ENCODE peak calls at places on chromosomes 16 and 17, in five cellular contexts. One of them, this sample, is unnamed.

GRCh38 chr16:3698941-3699340 is 18.4 kb downstream of the TRAP1 start:
- DNase-seq in Right ventricle myocardium superior: no peak
- DNase-seq in GM12865: no peak
- DNase-seq in cardiac muscle cell: no peak
- DNase-seq in testis: no peak
- DNase-seq in this sample: no peak

GRCh38 chr17:31466096-31466495 is 74.6 kb downstream of the RAB11FIP4 start:
- DNase-seq in testis: no peak
- DNase-seq in GM12865: no peak
- DNase-seq in cardiac muscle cell: peak
- DNase-seq in Right ventricle myocardium superior: no peak
- DNase-seq in this sample: no peak

GRCh38 chr17:68033636-68034451 is 1.7 kb upstream of the KPNA2 start:
- DNase-seq in cardiac muscle cell: peak
- DNase-seq in Right ventricle myocardium superior: no peak
- DNase-seq in GM12865: no peak
- DNase-seq in testis: no peak
- DNase-seq in this sample: no peak

GRCh38 chr17:36657763-36658490 is 56.5 kb downstream of the MRM1 start:
- DNase-seq in Right ventricle myocardium superior: peak
- DNase-seq in testis: peak
- DNase-seq in cardiac muscle cell: peak
- DNase-seq in GM12865: no peak
- DNase-seq in this sample: no peak

GRCh38 chr17:37446027-37446426 is 39.3 kb downstream of the TADA2A start:
- DNase-seq in GM12865: peak
- DNase-seq in testis: no peak
- DNase-seq in cardiac muscle cell: no peak
- DNase-seq in Right ventricle myocardium superior: no peak
- DNase-seq in this sample: no peak

GRCh38 chr17:43418441-43419374 is 19.9 kb downstream of the ARL4D start:
- DNase-seq in testis: no peak
- DNase-seq in Right ventricle myocardium superior: peak
- DNase-seq in cardiac muscle cell: peak
- DNase-seq in GM12865: no peak
- DNase-seq in this sample: peak

GRCh38 chr16:84138824-84139627 is 6.0 kb downstream of the HSDL1 start:
- DNase-seq in GM12865: peak
- DNase-seq in Right ventricle myocardium superior: no peak
- DNase-seq in cardiac muscle cell: peak
- DNase-seq in testis: no peak
- DNase-seq in this sample: peak

GRCh38 chr16:1825864-1826690 is 548 bp downstream of the HAGH start:
- DNase-seq in GM12865: peak
- DNase-seq in cardiac muscle cell: peak
- DNase-seq in Right ventricle myocardium superior: no peak
- DNase-seq in testis: no peak
- DNase-seq in this sample: peak

GRCh38 chr17:63222655-63223054 is 223.5 kb downstream of the CYB561 start:
- DNase-seq in GM12865: no peak
- DNase-seq in cardiac muscle cell: no peak
- DNase-seq in testis: no peak
- DNase-seq in Right ventricle myocardium superior: no peak
- DNase-seq in this sample: no peak

GRCh38 chr16:66539628-66540469 is 10.1 kb downstream of the TK2 start:
- DNase-seq in GM12865: peak
- DNase-seq in Right ventricle myocardium superior: no peak
- DNase-seq in testis: no peak
- DNase-seq in cardiac muscle cell: no peak
- DNase-seq in this sample: no peak

GRCh38 chr17:82959242-82959930 is 119.6 kb upstream of the ZNF750 start:
- DNase-seq in Right ventricle myocardium superior: no peak
- DNase-seq in cardiac muscle cell: no peak
- DNase-seq in testis: peak
- DNase-seq in GM12865: no peak
- DNase-seq in this sample: no peak

GRCh38 chr16:86120982-86121242 is 221.9 kb downstream of the IRF8 start:
- DNase-seq in GM12865: no peak
- DNase-seq in cardiac muscle cell: no peak
- DNase-seq in testis: no peak
- DNase-seq in Right ventricle myocardium superior: no peak
- DNase-seq in this sample: no peak

GRCh38 chr17:1203111-1203966 is 23.6 kb upstream of the ABR start:
- DNase-seq in testis: peak
- DNase-seq in cardiac muscle cell: peak
- DNase-seq in GM12865: peak
- DNase-seq in Right ventricle myocardium superior: peak
- DNase-seq in this sample: peak

GRCh38 chr16:57999366-57999970 is 1.0 kb downstream of the ZNF319 start:
- DNase-seq in Right ventricle myocardium superior: peak
- DNase-seq in testis: no peak
- DNase-seq in cardiac muscle cell: no peak
- DNase-seq in GM12865: peak
- DNase-seq in this sample: no peak

GRCh38 chr16:1839554-1839953 is 12.5 kb downstream of the FAHD1 start:
- DNase-seq in Right ventricle myocardium superior: no peak
- DNase-seq in testis: no peak
- DNase-seq in cardiac muscle cell: no peak
- DNase-seq in GM12865: no peak
- DNase-seq in this sample: no peak

GRCh38 chr16:68065716-68066305 is 19.4 kb upstream of the NFATC3 start:
- DNase-seq in cardiac muscle cell: no peak
- DNase-seq in GM12865: no peak
- DNase-seq in Right ventricle myocardium superior: no peak
- DNase-seq in testis: no peak
- DNase-seq in this sample: no peak

GRCh38 chr16:23728112-23728477 is 15.1 kb upstream of the ERN2 start:
- DNase-seq in cardiac muscle cell: no peak
- DNase-seq in testis: no peak
- DNase-seq in GM12865: no peak
- DNase-seq in Right ventricle myocardium superior: no peak
- DNase-seq in this sample: no peak

GRCh38 chr17:41308251-41308917 is 725 bp downstream of the KRTAP16-1 start:
- DNase-seq in testis: no peak
- DNase-seq in GM12865: peak
- DNase-seq in Right ventricle myocardium superior: peak
- DNase-seq in cardiac muscle cell: no peak
- DNase-seq in this sample: no peak

GRCh38 chr17:47663997-47664941 is 14.6 kb downstream of the KPNB1 start:
- DNase-seq in Right ventricle myocardium superior: no peak
- DNase-seq in testis: peak
- DNase-seq in cardiac muscle cell: peak
- DNase-seq in GM12865: peak
- DNase-seq in this sample: peak

GRCh38 chr17:58832514-58832913 is 76.9 kb downstream of the PPM1E start:
- DNase-seq in Right ventricle myocardium superior: no peak
- DNase-seq in GM12865: no peak
- DNase-seq in testis: no peak
- DNase-seq in cardiac muscle cell: no peak
- DNase-seq in this sample: no peak

GRCh38 chr17:54544239-54544638 is 356.4 kb upstream of the TOM1L1 start:
- DNase-seq in testis: no peak
- DNase-seq in GM12865: no peak
- DNase-seq in cardiac muscle cell: peak
- DNase-seq in Right ventricle myocardium superior: peak
- DNase-seq in this sample: no peak

GRCh38 chr17:74457146-74457819 is 9.2 kb upstream of the CD300A start:
- DNase-seq in Right ventricle myocardium superior: peak
- DNase-seq in testis: peak
- DNase-seq in GM12865: peak
- DNase-seq in cardiac muscle cell: peak
- DNase-seq in this sample: peak

GRCh38 chr16:12235110-12235509 is 258.6 kb downstream of the SNX29 start:
- DNase-seq in testis: no peak
- DNase-seq in GM12865: no peak
- DNase-seq in Right ventricle myocardium superior: no peak
- DNase-seq in cardiac muscle cell: no peak
- DNase-seq in this sample: peak

GRCh38 chr17:76866774-76867577 is 1.2 kb upstream of the MGAT5B start:
- DNase-seq in Right ventricle myocardium superior: no peak
- DNase-seq in cardiac muscle cell: no peak
- DNase-seq in testis: no peak
- DNase-seq in GM12865: no peak
- DNase-seq in this sample: peak

GRCh38 chr16:83068686-83069085 is 441.9 kb downstream of the CDH13 start:
- DNase-seq in cardiac muscle cell: no peak
- DNase-seq in GM12865: no peak
- DNase-seq in testis: no peak
- DNase-seq in Right ventricle myocardium superior: no peak
- DNase-seq in this sample: no peak

GRCh38 chr17:63407741-63408330 is 38.3 kb downstream of the CYB561 start:
- DNase-seq in GM12865: no peak
- DNase-seq in cardiac muscle cell: no peak
- DNase-seq in Right ventricle myocardium superior: no peak
- DNase-seq in testis: no peak
- DNase-seq in this sample: no peak

GRCh38 chr17:44304651-44305050 is 3.8 kb upstream of the RUNDC3A start:
- DNase-seq in Right ventricle myocardium superior: no peak
- DNase-seq in cardiac muscle cell: no peak
- DNase-seq in GM12865: no peak
- DNase-seq in testis: no peak
- DNase-seq in this sample: no peak

GRCh38 chr16:82345318-82345717 is 175.3 kb upstream of the MPHOSPH6 start:
- DNase-seq in cardiac muscle cell: no peak
- DNase-seq in Right ventricle myocardium superior: no peak
- DNase-seq in testis: no peak
- DNase-seq in GM12865: no peak
- DNase-seq in this sample: no peak

GRCh38 chr17:80152057-80152831 is 5.3 kb upstream of the EIF4A3 start:
- DNase-seq in testis: no peak
- DNase-seq in cardiac muscle cell: no peak
- DNase-seq in Right ventricle myocardium superior: no peak
- DNase-seq in GM12865: no peak
- DNase-seq in this sample: no peak

GRCh38 chr16:60123387-60124023 is 1389.4 kb upstream of the GOT2 start:
- DNase-seq in GM12865: peak
- DNase-seq in testis: no peak
- DNase-seq in cardiac muscle cell: no peak
- DNase-seq in Right ventricle myocardium superior: no peak
- DNase-seq in this sample: no peak